ENCODE peak calls at places on chromosome 5, in five cellular contexts. C is stimulated activated CD4-positive, alpha-beta T cell treated with anti-CD3 and anti-CD28 coated beads, Interleukin-1b, Interleukin-23, amount 100 ng/mL, for 24 hours; M is AG10803; Q is AG08396; W is anterior cingulate cortex. V is an unnamed sample.

GRCh38 chr5:173094012-173094661 is 38.0 kb downstream of the CREBRF start:
- DNase-seq in C (no peak), M (peak; percentile 18), Q (no peak), W (no peak), V (no peak)

GRCh38 chr5:66741394-66741793 is 145.2 kb downstream of the MAST4 start:
- DNase-seq in C (no peak), M (no peak), Q (no peak), W (no peak), V (no peak)

GRCh38 chr5:38719916-38720315 is 125.9 kb upstream of the OSMR start:
- DNase-seq in C (no peak), M (peak; percentile 91), Q (peak; percentile 80), W (no peak), V (no peak)

GRCh38 chr5:78568212-78568611 is 80.4 kb downstream of the LHFPL2 start:
- DNase-seq in C (no peak), M (no peak), Q (no peak), W (no peak), V (no peak)

GRCh38 chr5:91129748-91130147 is 253.4 kb downstream of the ARRDC3 start:
- DNase-seq in C (no peak), M (no peak), Q (no peak), W (no peak), V (no peak)

GRCh38 chr5:1800470-1801060 is 642 bp upstream of the NDUFS6 start:
- DNase-seq in C (no peak), M (no peak), Q (no peak), W (peak; percentile 51), V (no peak)

GRCh38 chr5:135476615-135477493 is 24.7 kb upstream of the TIFAB start:
- DNase-seq in C (no peak), M (no peak), Q (no peak), W (no peak), V (no peak)

GRCh38 chr5:92758552-92758951 is 822.5 kb downstream of the NR2F1-AS1 start:
- DNase-seq in C (no peak), M (peak; percentile 12), Q (peak; percentile 12), W (no peak), V (no peak)

GRCh38 chr5:19492861-19493260 is 495.1 kb downstream of the CDH18 start:
- DNase-seq in C (no peak), M (no peak), Q (no peak), W (no peak), V (no peak)

GRCh38 chr5:1522601-1523479 is 920 bp downstream of the LPCAT1 start:
- DNase-seq in C (no peak), M (no peak), Q (peak; percentile 57), W (no peak), V (peak; percentile 24)

GRCh38 chr5:135714126-135714894 is 120.2 kb upstream of the SLC25A48 start:
- DNase-seq in C (no peak), M (peak; percentile 81), Q (no peak), W (no peak), V (no peak)

GRCh38 chr5:179549973-179550510 is 312 bp upstream of the RUFY1 start:
- DNase-seq in C (no peak), M (no peak), Q (peak; percentile 13), W (no peak), V (no peak)

GRCh38 chr5:27308151-27308550 is 269.8 kb upstream of the CDH9 start:
- DNase-seq in C (no peak), M (peak; percentile 20), Q (no peak), W (no peak), V (no peak)

GRCh38 chr5:59799668-59800374 is 93.7 kb downstream of the PDE4D start:
- DNase-seq in C (peak; percentile 13), M (peak; percentile 43), Q (peak; percentile 33), W (no peak), V (no peak)

V was measured in activated T-cell treated with anti-CD3 and anti-CD28 coated beads for 48 hours.